ENCODE peak calls at places on chromosomes 5 and 9, in seven cellular contexts. I is effector memory CD4-positive, alpha-beta T cell; E is tibial nerve; J is fibroblast of lung; A is GM23338; T is left ventricle myocardium inferior; M is A673. D is an unnamed sample. For H3K4me1, the result is how much of the 10 kb centered on the place peaks cover.

GRCh38 chr5:132419517-132420468 is 50.3 kb downstream of the SLC22A5 start:
- DNase-seq in I (peak), E (peak), J (peak), A (peak), T (peak), M (peak), D (peak)

GRCh38 chr9:75238311-75238976 is 150.1 kb downstream of the OSTF1 start:
- DNase-seq in I (peak), E (no peak), J (peak), A (peak), T (no peak), M (peak), D (no peak)

GRCh38 chr5:81826128-81826527 is 75.2 kb upstream of the SSBP2 start:
- DNase-seq in I (no peak), E (no peak), J (no peak), A (peak), T (no peak), M (no peak), D (no peak)

GRCh38 chr5:32096891-32097592 is 77.1 kb downstream of the GOLPH3 start:
- DNase-seq in I (no peak), E (no peak), J (no peak), A (no peak), T (no peak), M (peak), D (no peak)

GRCh38 chr5:78077369-78078068 is 217.0 kb downstream of the AP3B1 start:
- DNase-seq in I (no peak), E (no peak), J (no peak), A (no peak), T (no peak), M (no peak), D (no peak)

GRCh38 chr9:87873607-87874319 is 8.9 kb upstream of the SPATA31E1 start:
- DNase-seq in I (no peak), E (no peak), J (no peak), A (no peak), T (no peak), M (no peak), D (no peak)

GRCh38 chr9:134360897-134361296 is 34.6 kb downstream of the RXRA start:
- DNase-seq in I (no peak), E (no peak), J (peak), A (no peak), T (peak), M (no peak), D (no peak)

GRCh38 chr9:15355669-15356068 is 48.7 kb upstream of the TTC39B start:
- DNase-seq in I (no peak), E (no peak), J (no peak), A (peak), T (no peak), M (no peak), D (no peak)

GRCh38 chr5:66655395-66656324 is 59.5 kb downstream of the MAST4 start:
- DNase-seq in I (no peak), E (no peak), J (peak), A (peak), T (no peak), M (no peak), D (no peak)

GRCh38 chr5:112492291-112492690 is 73.2 kb upstream of the EPB41L4A start:
- DNase-seq in I (no peak), E (no peak), J (peak), A (peak), T (peak), M (peak), D (peak)

GRCh38 chr9:120971938-120972337 is 45.3 kb upstream of the TRAF1 start:
- DNase-seq in I (no peak), E (no peak), J (no peak), A (no peak), T (no peak), M (no peak), D (no peak)

GRCh38 chr5:61822584-61822983 is 483.4 kb upstream of the KIF2A start:
- DNase-seq in I (no peak), E (no peak), J (no peak), A (no peak), T (no peak), M (no peak), D (no peak)

GRCh38 chr9:76845254-76845653 is 60.7 kb downstream of the PRUNE2 start:
- DNase-seq in I (no peak), E (no peak), J (peak), A (no peak), T (no peak), M (no peak), D (no peak)

GRCh38 chr5:151657105-151657504 is 29.6 kb downstream of the SPARC start:
- DNase-seq in I (no peak), E (no peak), J (peak), A (no peak), T (no peak), M (no peak), D (no peak)

GRCh38 chr5:158463971-158464370 is 605.0 kb upstream of the CLINT1 start:
- DNase-seq in I (no peak), E (peak), J (no peak), A (no peak), T (peak), M (no peak), D (no peak)

GRCh38 chr9:108953983-108954574 is 19.9 kb downstream of the ABITRAM start:
- DNase-seq in I (no peak), E (no peak), J (peak), A (peak), T (no peak), M (peak), D (no peak)

GRCh38 chr5:177317959-177318377 is 6.3 kb upstream of the MXD3 start:
- DNase-seq in I (peak), E (peak), J (peak), A (peak), T (peak), M (peak), D (peak)

GRCh38 chr9:79868532-79869189 is 296.9 kb downstream of the TLE4 start:
- DNase-seq in I (no peak), E (no peak), J (no peak), A (no peak), T (no peak), M (no peak), D (no peak)

GRCh38 chr5:4862500-4862899 is 277.6 kb upstream of the ADAMTS16 start:
- DNase-seq in I (no peak), E (no peak), J (peak), A (peak), T (no peak), M (peak), D (peak)

GRCh38 chr9:33233659-33234335 is 6.2 kb upstream of the SPINK4 start:
- DNase-seq in I (no peak), E (peak), J (peak), A (no peak), T (no peak), M (peak), D (peak)

GRCh38 chr9:132762896-132763295 is 92.6 kb downstream of the GTF3C4 start:
- DNase-seq in I (no peak), E (no peak), J (no peak), A (no peak), T (no peak), M (no peak), D (no peak)

GRCh38 chr9:135116371-135116770 is 28.9 kb downstream of the OLFM1 start:
- DNase-seq in I (no peak), E (no peak), J (no peak), A (no peak), T (no peak), M (no peak), D (no peak)

GRCh38 chr9:33068991-33069390 is 7.5 kb downstream of the SMU1 start:
- DNase-seq in I (no peak), E (no peak), J (peak), A (no peak), T (no peak), M (no peak), D (no peak)

GRCh38 chr5:147483961-147484707 is 25.7 kb downstream of the DPYSL3 start:
- DNase-seq in I (no peak), E (peak), J (peak), A (no peak), T (peak), M (peak), D (peak)

GRCh38 chr5:123091258-123091987 is 2.4 kb downstream of the PRDM6 start:
- DNase-seq in I (no peak), E (no peak), J (peak), A (no peak), T (no peak), M (no peak), D (no peak)

GRCh38 chr5:158011420-158011819 is 152.5 kb upstream of the CLINT1 start:
- DNase-seq in I (no peak), E (no peak), J (no peak), A (no peak), T (no peak), M (no peak), D (no peak)

DNA sequence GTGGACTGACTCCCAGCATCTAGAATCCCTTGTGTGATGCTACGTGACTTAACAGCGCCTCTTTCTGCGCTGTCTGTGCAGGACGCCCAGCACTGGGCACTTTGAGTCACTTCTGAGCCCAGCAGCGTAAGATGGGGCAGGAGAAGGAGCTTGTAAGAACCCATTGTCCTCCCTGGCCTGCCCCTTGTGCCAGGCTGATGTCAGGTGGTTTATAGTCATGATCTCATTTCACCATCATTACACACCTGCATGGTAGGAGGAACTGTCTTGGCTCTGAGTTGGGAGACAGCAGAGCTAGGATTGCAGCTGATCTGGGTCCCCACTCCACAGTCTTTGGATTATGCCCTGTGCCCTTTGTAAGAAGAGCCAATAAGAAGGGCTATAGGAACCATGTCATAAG is 12.2 kb downstream of the ERGIC1 start:
- DNase-seq in I (no peak), E (no peak), J (no peak), A (no peak), T (no peak), M (no peak), D (no peak)
- H3K27ac ChIP-seq in I (no peak), E (no peak), J (no peak), A (no peak), T (no peak), M (no peak), D (no peak)

DNA sequence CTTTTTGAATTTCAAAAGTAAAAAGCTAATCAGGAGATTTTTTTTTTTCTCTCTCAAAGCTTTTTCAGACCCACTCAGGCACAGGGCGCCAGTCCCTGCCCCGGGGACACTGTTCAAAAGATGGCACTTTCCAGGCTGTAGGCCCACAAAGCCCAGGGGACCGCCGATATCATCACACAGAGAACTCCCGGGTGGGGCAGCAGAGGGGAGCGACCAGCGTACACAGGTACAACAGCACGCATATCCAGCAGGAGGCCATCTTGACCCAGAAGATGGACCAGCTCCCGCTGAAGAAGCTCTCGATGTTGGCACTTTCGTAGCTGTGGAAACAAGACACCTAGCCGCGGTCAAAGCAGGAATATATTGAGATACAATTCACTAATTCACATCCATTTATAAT is 108.3 kb downstream of the THBS4 start:
- DNase-seq in I (no peak), E (no peak), J (no peak), A (no peak), T (no peak), M (no peak), D (no peak)
- H3K4me1 ChIP-seq in I (under half), E (under half), J (under half), A (under half), T (under half), M (under half), D (under half)

DNA sequence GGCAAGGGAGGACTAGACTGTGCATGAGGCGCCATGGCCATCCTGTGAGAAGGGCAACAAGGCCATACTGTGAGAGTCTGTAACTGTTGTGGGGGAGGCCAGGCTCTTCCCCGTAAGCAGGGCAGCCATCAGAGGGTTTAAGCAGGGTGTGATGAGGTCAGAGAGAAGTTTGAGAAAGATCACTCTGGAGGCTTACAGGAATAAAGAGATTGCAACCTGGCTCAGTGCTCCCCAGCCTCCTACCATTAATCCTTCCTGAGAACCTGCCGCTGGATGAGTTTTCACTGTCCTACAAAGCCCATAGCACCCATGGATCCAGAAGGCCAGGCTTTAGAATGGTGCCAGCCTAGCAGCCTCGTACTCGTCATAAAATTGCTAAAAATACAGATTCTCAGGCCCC is 14.4 kb upstream of the TRMT10B start:
- DNase-seq in I (no peak), E (no peak), J (no peak), A (no peak), T (no peak), M (no peak), D (no peak)
- H3K27ac ChIP-seq in I (no peak), E (no peak), J (no peak), A (no peak), T (no peak), M (no peak), D (no peak)

DNA sequence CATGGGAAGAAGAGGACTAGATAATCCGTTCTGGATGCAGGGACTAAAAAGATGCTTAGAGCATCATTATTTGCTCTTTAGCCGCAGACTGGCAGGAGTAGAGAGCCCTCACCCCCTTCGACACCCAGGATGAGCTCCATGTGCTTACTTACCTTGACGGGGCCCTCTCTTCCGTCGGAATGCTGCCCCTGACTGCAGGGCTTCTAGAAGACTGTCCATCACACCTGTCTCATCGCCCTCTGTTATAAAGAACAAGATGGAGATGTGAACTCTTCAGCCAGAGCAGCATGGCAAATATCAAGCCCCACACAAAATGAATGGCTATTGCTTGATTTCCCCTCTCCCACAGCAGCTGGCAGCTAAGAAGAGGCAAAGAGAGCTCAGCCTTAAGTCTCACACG is 35.1 kb downstream of the PCDHGC5 start:
- DNase-seq in I (no peak), E (no peak), J (no peak), A (no peak), T (no peak), M (no peak), D (no peak)
- H3K4me1 ChIP-seq in I (under half), E (under half), J (half or more), A (under half), T (half or more), M (half or more), D (half or more)

D was measured in SJSA1.